ENCODE peak calls at places on chromosomes 5 and 9, in five cellular contexts. W is stimulated activated effector memory CD8-positive, alpha-beta T cell treated with anti-CD3 and anti-CD28 coated beads, Interleukin-12 subunit alpha, Interleukin-12 subunit beta, amount 100 ng/mL, for 72 hours; I is neural crest cell; H is amygdala; Y is NCI-H2171 treated with DMSO at 0.1 percent for 48 hours. O is an unnamed sample.
A peak's percentile ranks its signal among the peaks of the same experiment; 100 is the strongest.

GRCh38 chr5:32390819-32391591 is 53.5 kb downstream of the ZFR start:
- DNase-seq in W (no peak), I (no peak), H (no peak), Y (no peak), O (no peak)

GRCh38 chr5:68295772-68296171 is 80.2 kb downstream of the PIK3R1 start:
- DNase-seq in W (no peak), I (no peak), H (no peak), Y (no peak), O (no peak)

GRCh38 chr5:123170816-123171345 is 81.8 kb downstream of the PRDM6 start:
- DNase-seq in W (no peak), I (no peak), H (no peak), Y (no peak), O (no peak)

GRCh38 chr5:170791325-170791954 is 7.9 kb downstream of the GABRP start:
- DNase-seq in W (no peak), I (peak; percentile 70), H (peak; percentile 24), Y (peak; percentile 28), O (no peak)

GRCh38 chr9:117744856-117745389 is 40.7 kb downstream of the TLR4 start:
- DNase-seq in W (no peak), I (no peak), H (peak; percentile 32), Y (no peak), O (peak; percentile 20)

GRCh38 chr9:135992486-135993408 is 31.6 kb upstream of the UBAC1 start:
- DNase-seq in W (peak; percentile 38), I (peak; percentile 63), H (no peak), Y (peak; percentile 75), O (no peak)

GRCh38 chr9:34070601-34071340 is 22.1 kb upstream of the UBAP2 start:
- DNase-seq in W (no peak), I (no peak), H (no peak), Y (peak; percentile 1), O (no peak)

GRCh38 chr9:24616858-24617257 is 71.2 kb upstream of the IZUMO3 start:
- DNase-seq in W (no peak), I (no peak), H (no peak), Y (peak; percentile 7), O (no peak)

GRCh38 chr9:100070642-100071041 is 28.2 kb downstream of the ERP44 start:
- DNase-seq in W (no peak), I (no peak), H (no peak), Y (peak; percentile 54), O (no peak)

GRCh38 chr5:178223196-178223773 is 9.3 kb downstream of the PHYKPL start:
- DNase-seq in W (no peak), I (no peak), H (no peak), Y (no peak), O (no peak)

GRCh38 chr9:93697352-93698139 is 121.2 kb downstream of the PHF2 start:
- DNase-seq in W (no peak), I (no peak), H (no peak), Y (peak; percentile 61), O (no peak)

GRCh38 chr5:65334077-65334476 is 147.6 kb downstream of the ADAMTS6 start:
- DNase-seq in W (no peak), I (no peak), H (no peak), Y (peak; percentile 76), O (no peak)

GRCh38 chr5:35899805-35900204 is 38.6 kb downstream of the CAPSL start:
- DNase-seq in W (no peak), I (no peak), H (no peak), Y (peak; percentile 89), O (no peak)

GRCh38 chr5:158463188-158463587 is 604.2 kb upstream of the CLINT1 start:
- DNase-seq in W (no peak), I (no peak), H (no peak), Y (no peak), O (no peak)

GRCh38 chr5:66291771-66292170 is 147.7 kb downstream of the SREK1 start:
- DNase-seq in W (no peak), I (no peak), H (no peak), Y (no peak), O (peak; percentile 43)

GRCh38 chr5:54778783-54779182 is 206.6 kb downstream of the ESM1 start:
- DNase-seq in W (no peak), I (no peak), H (no peak), Y (no peak), O (no peak)

GRCh38 chr9:38017149-38017884 is 51.7 kb downstream of the SHB start:
- DNase-seq in W (no peak), I (peak; percentile 43), H (peak; percentile 73), Y (no peak), O (peak; percentile 53)

O was measured in nucleus accumbens.